ENCODE peak calls at places on chromosomes 16 and 17, in ten cellular contexts. T is heart left ventricle; D is Peyer's patch; P is stimulated activated CD4-positive, alpha-beta T cell treated with anti-CD3 and anti-CD28 coated beads, TNF-alpha, amount 100 ng/mL, for 4 hours; Y is M059J; W is hypothalamus; U is head of caudate nucleus; L is GM19239; Q is NAMALWA; E is EH. M is an unnamed sample.
A peak's percentile ranks its signal among the peaks of the same experiment; 100 is the strongest.

GRCh38 chr16:48959204-48959603 is 322.4 kb downstream of the CBLN1 start:
- DNase-seq in T (peak; percentile 35), D (no peak), P (no peak), Y (peak; percentile 87), W (no peak), U (no peak), L (no peak), Q (no peak), E (peak; percentile 9), M (peak; percentile 76)

GRCh38 chr17:75824591-75825518 is 19.3 kb downstream of the UNC13D start:
- DNase-seq in T (no peak), D (no peak), P (no peak), Y (no peak), W (no peak), U (no peak), L (no peak), Q (no peak), E (no peak), M (no peak)

GRCh38 chr17:58267347-58268324 is 13.1 kb downstream of the MPO start:
- DNase-seq in T (peak; percentile 9), D (no peak), P (no peak), Y (no peak), W (no peak), U (no peak), L (no peak), Q (no peak), E (no peak), M (no peak)

GRCh38 chr17:52106638-52107261 is 51.8 kb downstream of the CA10 start:
- DNase-seq in T (no peak), D (peak; percentile 58), P (no peak), Y (peak; percentile 13), W (no peak), U (peak; percentile 71), L (peak; percentile 16), Q (peak; percentile 73), E (peak; percentile 27), M (peak; percentile 65)

GRCh38 chr16:48536600-48537200 is 73.3 kb downstream of the N4BP1 start:
- DNase-seq in T (peak; percentile 44), D (peak; percentile 44), P (no peak), Y (no peak), W (no peak), U (no peak), L (no peak), Q (no peak), E (peak; percentile 30), M (no peak)

GRCh38 chr17:13635951-13636350 is 34.2 kb upstream of the HS3ST3A1 start:
- DNase-seq in T (no peak), D (no peak), P (no peak), Y (peak; percentile 29), W (no peak), U (no peak), L (no peak), Q (no peak), E (no peak), M (no peak)

GRCh38 chr16:47965439-47965838 is 190.4 kb downstream of the ABCC12 start:
- DNase-seq in T (no peak), D (no peak), P (no peak), Y (peak; percentile 89), W (no peak), U (peak; percentile 59), L (no peak), Q (no peak), E (peak; percentile 20), M (no peak)

GRCh38 chr16:3861808-3862451 is 18.6 kb downstream of the CREBBP start:
- DNase-seq in T (no peak), D (no peak), P (no peak), Y (peak; percentile 60), W (no peak), U (no peak), L (no peak), Q (peak; percentile 59), E (peak; percentile 64), M (no peak)

GRCh38 chr16:87698676-87699179 is 67.1 kb downstream of the KLHDC4 start:
- DNase-seq in T (no peak), D (peak; percentile 63), P (no peak), Y (no peak), W (no peak), U (no peak), L (peak; percentile 68), Q (peak; percentile 60), E (no peak), M (no peak)

GRCh38 chr17:40176409-40177110 is 710 bp upstream of the RAPGEFL1 start:
- DNase-seq in T (no peak), D (peak; percentile 88), P (no peak), Y (no peak), W (no peak), U (no peak), L (no peak), Q (no peak), E (no peak), M (no peak)

GRCh38 chr17:79620207-79621038 is 9.6 kb upstream of the RBFOX3 start:
- DNase-seq in T (no peak), D (peak; percentile 17), P (no peak), Y (no peak), W (no peak), U (peak; percentile 5), L (no peak), Q (no peak), E (no peak), M (no peak)

GRCh38 chr16:10088380-10088793 is 93.8 kb downstream of the GRIN2A start:
- DNase-seq in T (peak; percentile 26), D (no peak), P (no peak), Y (no peak), W (no peak), U (no peak), L (no peak), Q (no peak), E (peak; percentile 46), M (no peak)

GRCh38 chr17:54256530-54256929 is 433.8 kb downstream of the KIF2B start:
- DNase-seq in T (no peak), D (no peak), P (no peak), Y (no peak), W (no peak), U (no peak), L (no peak), Q (no peak), E (no peak), M (no peak)

GRCh38 chr16:84947022-84947421 is 64.3 kb downstream of the ZDHHC7 start:
- DNase-seq in T (no peak), D (no peak), P (no peak), Y (no peak), W (no peak), U (peak; percentile 32), L (no peak), Q (no peak), E (no peak), M (no peak)

GRCh38 chr16:50879873-50880695 is 138.2 kb downstream of the CYLD start:
- DNase-seq in T (no peak), D (no peak), P (no peak), Y (peak; percentile 13), W (no peak), U (peak; percentile 29), L (no peak), Q (no peak), E (no peak), M (no peak)

GRCh38 chr16:27817038-27817437 is 246.5 kb downstream of the GSG1L start:
- DNase-seq in T (no peak), D (no peak), P (no peak), Y (no peak), W (no peak), U (no peak), L (no peak), Q (no peak), E (no peak), M (no peak)

GRCh38 chr16:8768701-8769100 is 28.7 kb downstream of the TMEM186 start:
- DNase-seq in T (no peak), D (no peak), P (no peak), Y (peak; percentile 12), W (no peak), U (no peak), L (no peak), Q (no peak), E (no peak), M (no peak)

GRCh38 chr17:41813039-41813680 is 356 bp downstream of the FKBP10 start:
- DNase-seq in T (no peak), D (no peak), P (no peak), Y (no peak), W (no peak), U (no peak), L (no peak), Q (no peak), E (peak; percentile 9), M (no peak)